ENCODE peak calls at places on chromosomes 6 and 20, in five cellular contexts. O is stimulated activated CD4-positive, alpha-beta T cell treated with anti-CD3 and anti-CD28 coated beads, Interleukin-2, amount 100 ng/mL, for 48 hours; Z is substantia nigra; C is amniotic stem cell; J is HFFc6. I is an unnamed sample.

GRCh38 chr6:41488392-41489129 is 57.6 kb upstream of the FOXP4 start:
- DNase-seq in O (no peak), Z (no peak), C (peak; percentile 74), J (peak; percentile 17), I (no peak)

GRCh38 chr6:47135772-47136171 is 93.6 kb upstream of the ADGRF1 start:
- DNase-seq in O (no peak), Z (no peak), C (peak; percentile 33), J (peak; percentile 80), I (peak; percentile 86)

GRCh38 chr6:17583811-17584210 is 16.3 kb upstream of the FAM8A1 start:
- DNase-seq in O (no peak), Z (no peak), C (no peak), J (peak; percentile 43), I (no peak)

GRCh38 chr6:87747646-87748045 is 45.6 kb upstream of the AKIRIN2 start:
- DNase-seq in O (no peak), Z (no peak), C (no peak), J (no peak), I (no peak)

GRCh38 chr20:41956316-41957050 is 338.3 kb upstream of the CHD6 start:
- DNase-seq in O (no peak), Z (no peak), C (no peak), J (no peak), I (peak; percentile 13)

GRCh38 chr6:2784061-2784460 is 18.9 kb downstream of the WRNIP1 start:
- DNase-seq in O (no peak), Z (no peak), C (no peak), J (no peak), I (no peak)

GRCh38 chr6:147468634-147469033 is 39.9 kb upstream of the SAMD5 start:
- DNase-seq in O (no peak), Z (no peak), C (no peak), J (no peak), I (no peak)

GRCh38 chr6:137161975-137162374 is 11.5 kb downstream of the IL22RA2 start:
- DNase-seq in O (no peak), Z (no peak), C (no peak), J (no peak), I (no peak)

GRCh38 chr20:54122681-54123586 is 50.9 kb downstream of the CYP24A1 start:
- DNase-seq in O (no peak), Z (no peak), C (no peak), J (no peak), I (no peak)

GRCh38 chr20:32206383-32207210 is 946 bp downstream of the PLAGL2 start:
- DNase-seq in O (no peak), Z (no peak), C (no peak), J (no peak), I (no peak)

GRCh38 chr6:111552241-111552744 is 53.4 kb downstream of the TRAF3IP2 start:
- DNase-seq in O (no peak), Z (peak; percentile 53), C (peak; percentile 84), J (peak; percentile 94), I (peak; percentile 46)

GRCh38 chr6:142011775-142012174 is 121.0 kb upstream of the GJE1 start:
- DNase-seq in O (no peak), Z (no peak), C (no peak), J (no peak), I (no peak)

GRCh38 chr20:32110173-32110704 is 725 bp downstream of the TM9SF4 start:
- DNase-seq in O (no peak), Z (no peak), C (peak; percentile 31), J (no peak), I (no peak)

GRCh38 chr6:78831492-78831891 is 35.9 kb upstream of the IRAK1BP1 start:
- DNase-seq in O (no peak), Z (no peak), C (no peak), J (no peak), I (no peak)

GRCh38 chr6:144804246-144804790 is 519.2 kb downstream of the UTRN start:
- DNase-seq in O (no peak), Z (no peak), C (no peak), J (no peak), I (no peak)

GRCh38 chr20:38143646-38144554 is 21.2 kb downstream of the TGM2 start:
- DNase-seq in O (no peak), Z (no peak), C (peak; percentile 85), J (peak; percentile 91), I (no peak)

GRCh38 chr6:82362868-82363267 is 749 bp upstream of the TPBG start:
- DNase-seq in O (no peak), Z (no peak), C (peak; percentile 87), J (peak; percentile 95), I (no peak)

GRCh38 chr6:102812242-102812641 is 1418.7 kb downstream of the GRIK2 start:
- DNase-seq in O (no peak), Z (no peak), C (no peak), J (no peak), I (no peak)

GRCh38 chr20:22562620-22563019 is 21.8 kb downstream of the FOXA2 start:
- DNase-seq in O (no peak), Z (no peak), C (no peak), J (no peak), I (no peak)

GRCh38 chr6:20652691-20653479 is 118.6 kb downstream of the CDKAL1 start:
- DNase-seq in O (no peak), Z (no peak), C (no peak), J (peak; percentile 63), I (no peak)

GRCh38 chr20:36542019-36542488 is 735 bp downstream of the MYL9 start:
- DNase-seq in O (no peak), Z (no peak), C (peak; percentile 35), J (peak; percentile 39), I (no peak)

GRCh38 chr6:80223743-80224212 is 117.3 kb downstream of the BCKDHB start:
- DNase-seq in O (no peak), Z (no peak), C (no peak), J (peak; percentile 17), I (no peak)

GRCh38 chr6:155146205-155146604 is 117.6 kb upstream of the CLDN20 start:
- DNase-seq in O (no peak), Z (no peak), C (no peak), J (no peak), I (no peak)

GRCh38 chr20:4062721-4063606 is 47.6 kb upstream of the RNF24 start:
- DNase-seq in O (no peak), Z (no peak), C (no peak), J (no peak), I (no peak)

GRCh38 chr6:138485005-138485545 is 14.2 kb downstream of the NHSL1 start:
- DNase-seq in O (no peak), Z (no peak), C (no peak), J (no peak), I (no peak)

GRCh38 chr6:166800110-166800509 is 156.2 kb downstream of the RNASET2 start:
- DNase-seq in O (no peak), Z (no peak), C (no peak), J (no peak), I (no peak)

GRCh38 chr20:45343445-45343866 is 4.8 kb downstream of the SDC4 start:
- DNase-seq in O (no peak), Z (no peak), C (no peak), J (no peak), I (no peak)

GRCh38 chr20:47724398-47724797 is 60.9 kb downstream of the SULF2 start:
- DNase-seq in O (no peak), Z (no peak), C (no peak), J (no peak), I (no peak)

GRCh38 chr20:52889225-52889624 is 82.9 kb upstream of the TSHZ2 start:
- DNase-seq in O (no peak), Z (no peak), C (no peak), J (no peak), I (no peak)

GRCh38 chr20:3930265-3931206 is 41.3 kb downstream of the PANK2 start:
- DNase-seq in O (no peak), Z (no peak), C (no peak), J (no peak), I (no peak)

GRCh38 chr6:139124887-139125672 is 9.8 kb upstream of the HECA start:
- DNase-seq in O (peak; percentile 73), Z (peak; percentile 9), C (no peak), J (peak; percentile 33), I (no peak)

GRCh38 chr6:4344317-4344899 is 209.0 kb upstream of the ECI2 start:
- DNase-seq in O (no peak), Z (no peak), C (no peak), J (no peak), I (no peak)

GRCh38 chr6:92810913-92811312 is 608.4 kb downstream of the EPHA7 start:
- DNase-seq in O (no peak), Z (no peak), C (no peak), J (no peak), I (peak; percentile 5)

GRCh38 chr20:4090756-4091331 is 75.5 kb upstream of the RNF24 start:
- DNase-seq in O (no peak), Z (no peak), C (peak; percentile 34), J (peak; percentile 77), I (no peak)

GRCh38 chr20:44040202-44040915 is 125.7 kb downstream of the TOX2 start:
- DNase-seq in O (no peak), Z (no peak), C (no peak), J (no peak), I (no peak)

GRCh38 chr20:6828794-6829423 is 61.4 kb downstream of the BMP2 start:
- DNase-seq in O (peak; percentile 35), Z (peak; percentile 44), C (peak; percentile 26), J (peak; percentile 15), I (peak; percentile 42)

GRCh38 chr20:3010985-3011723 is 32.3 kb upstream of the GNRH2 start:
- DNase-seq in O (no peak), Z (no peak), C (no peak), J (peak; percentile 60), I (no peak)

GRCh38 chr6:65410309-65410708 is 296.7 kb downstream of the EYS start:
- DNase-seq in O (no peak), Z (no peak), C (no peak), J (no peak), I (no peak)